ENCODE peak calls at places on chromosomes 2 and 18, in six cellular contexts. Y is GM13976, S is foreskin fibroblast, D is astrocyte of the spinal cord, C is bronchial epithelial cell, O is activated B cell treated with CpG ODN at 0.5 μM for 24 hours. A is an unnamed sample.

GRCh38 chr2:128628996-128629395 is 310.3 kb upstream of the HS6ST1 start:
- DNase-seq in Y (no peak), S (no peak), D (no peak), C (no peak), O (no peak), A (no peak)

GRCh38 chr2:164496881-164497280 is 124.4 kb downstream of the GRB14 start:
- DNase-seq in Y (no peak), S (no peak), D (no peak), C (no peak), O (no peak), A (no peak)

GRCh38 chr2:54787760-54788366 is 64.4 kb downstream of the EML6 start:
- DNase-seq in Y (no peak), S (no peak), D (no peak), C (no peak), O (peak), A (no peak)

GRCh38 chr2:7593286-7593685 is 676.1 kb downstream of the RNF144A start:
- DNase-seq in Y (no peak), S (no peak), D (no peak), C (no peak), O (no peak), A (no peak)

GRCh38 chr2:181836583-181836982 is 54.9 kb upstream of the ITPRID2 start:
- DNase-seq in Y (no peak), S (no peak), D (no peak), C (no peak), O (no peak), A (no peak)

GRCh38 chr18:71371951-71372605 is 1083.2 kb downstream of the SOCS6 start:
- DNase-seq in Y (no peak), S (no peak), D (no peak), C (no peak), O (no peak), A (no peak)

GRCh38 chr18:62788891-62789290 is 73.5 kb downstream of the PHLPP1 start:
- DNase-seq in Y (no peak), S (no peak), D (peak), C (no peak), O (no peak), A (no peak)

GRCh38 chr2:218010116-218010837 is 7.5 kb upstream of the TNS1 start:
- DNase-seq in Y (peak), S (peak), D (no peak), C (no peak), O (no peak), A (no peak)

GRCh38 chr2:72139871-72140620 is 7.6 kb downstream of the CYP26B1 start:
- DNase-seq in Y (no peak), S (no peak), D (no peak), C (no peak), O (no peak), A (no peak)

GRCh38 chr2:233351423-233351822 is 2.9 kb upstream of the DGKD start:
- DNase-seq in Y (no peak), S (no peak), D (peak), C (no peak), O (no peak), A (no peak)

GRCh38 chr18:36672437-36673344 is 156.1 kb downstream of the TPGS2 start:
- DNase-seq in Y (no peak), S (peak), D (peak), C (peak), O (no peak), A (no peak)

GRCh38 chr2:53234548-53234903 is 533.1 kb upstream of the CHAC2 start:
- DNase-seq in Y (no peak), S (peak), D (peak), C (peak), O (no peak), A (no peak)

GRCh38 chr2:136653836-136654235 is 111.5 kb upstream of the THSD7B start:
- DNase-seq in Y (no peak), S (no peak), D (no peak), C (no peak), O (no peak), A (no peak)

GRCh38 chr2:6940820-6941219 is 23.6 kb downstream of the RNF144A start:
- DNase-seq in Y (no peak), S (no peak), D (no peak), C (no peak), O (no peak), A (no peak)

GRCh38 chr2:69437751-69438154 is 518 bp upstream of the NFU1 start:
- DNase-seq in Y (no peak), S (no peak), D (no peak), C (peak), O (no peak), A (no peak)

GRCh38 chr2:234949762-234950434 is 1.9 kb upstream of the SH3BP4 start:
- DNase-seq in Y (no peak), S (peak), D (peak), C (peak), O (no peak), A (no peak)

GRCh38 chr2:64654063-64654811 is 524 bp upstream of the SERTAD2 start:
- DNase-seq in Y (no peak), S (peak), D (peak), C (peak), O (no peak), A (no peak)

GRCh38 chr2:127932199-127932877 is 46.6 kb upstream of the AMMECR1L start:
- DNase-seq in Y (no peak), S (peak), D (peak), C (peak), O (no peak), A (no peak)

GRCh38 chr2:239159476-239159911 is 241.3 kb downstream of the HDAC4 start:
- DNase-seq in Y (no peak), S (no peak), D (no peak), C (no peak), O (no peak), A (no peak)

GRCh38 chr18:62379051-62379450 is 53.9 kb downstream of the TNFRSF11A start:
- DNase-seq in Y (no peak), S (no peak), D (no peak), C (peak), O (no peak), A (no peak)

DNA sequence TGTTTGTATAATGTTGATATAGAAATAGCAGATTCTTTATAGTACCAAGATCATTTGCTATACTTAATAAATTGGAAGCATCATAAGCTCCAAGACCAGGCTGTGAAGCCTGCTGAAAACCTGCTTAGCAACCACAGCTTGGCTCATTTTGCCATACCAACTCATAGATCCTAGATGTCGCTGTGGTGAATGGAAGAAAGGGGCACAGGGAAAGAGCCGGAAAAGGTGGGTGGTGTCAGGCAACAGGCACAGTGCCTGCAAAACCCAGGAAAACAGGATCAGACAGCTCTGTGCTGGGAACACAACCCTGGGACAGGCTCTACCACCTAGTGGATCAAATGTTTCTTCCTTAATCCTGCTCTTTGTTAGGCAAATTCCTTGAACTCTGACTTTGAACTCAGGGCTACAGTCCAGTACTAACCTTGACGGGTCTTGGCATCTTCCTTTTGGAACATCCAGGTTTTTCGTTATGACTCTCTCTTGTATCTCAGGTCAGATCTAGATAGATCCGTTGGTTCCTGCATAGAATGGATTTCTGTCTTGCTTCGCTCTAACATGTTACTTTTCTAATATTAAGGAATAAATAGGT is 31.6 kb downstream of the TWSG1 start:
- DNase-seq in Y (no peak), S (peak), D (peak), C (peak), O (no peak), A (no peak)
- TF ChIP-seq CTCF in Y (no peak), S (peak), D (peak), C (peak), O (no peak), A (no peak)

DNA sequence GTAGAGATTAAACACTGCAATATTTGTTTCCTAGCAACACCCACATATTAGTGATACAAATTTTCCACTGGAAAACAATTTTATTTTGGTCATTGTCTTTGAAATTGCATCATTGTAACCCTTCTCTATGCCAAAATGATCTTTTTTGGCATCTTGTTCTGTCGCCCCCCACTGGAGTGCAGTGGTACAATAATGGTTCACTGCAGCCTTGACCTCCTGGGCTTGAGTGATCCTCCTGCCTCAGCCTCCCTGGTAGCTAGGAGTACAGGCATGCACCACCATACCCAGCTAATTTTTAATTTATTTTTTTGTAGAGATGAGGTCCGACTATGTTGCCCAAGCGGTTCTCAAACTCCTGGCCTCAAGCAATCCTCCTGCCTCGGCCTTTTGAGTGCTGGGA is 117.4 kb downstream of the PIK3C3 start:
- DNase-seq in Y (no peak), S (no peak), D (no peak), C (no peak), O (no peak), A (no peak)
- TF ChIP-seq CTCF in Y (no peak), S (no peak), D (no peak), C (no peak), O (no peak), A (peak)

GRCh38 chr2:37637122-37637875 is 34.1 kb downstream of the CDC42EP3 start:
- DNase-seq in Y (no peak), S (peak), D (no peak), C (no peak), O (no peak), A (no peak)
- TF ChIP-seq CTCF in Y (no peak), S (peak), D (no peak), C (no peak), O (no peak), A (no peak)

GRCh38 chr18:43420950-43421349 is 143.7 kb upstream of the SYT4 start:
- DNase-seq in Y (no peak), S (no peak), D (no peak), C (no peak), O (no peak), A (no peak)
- TF ChIP-seq CTCF in Y (no peak), S (no peak), D (peak), C (peak), O (no peak), A (peak)

DNA sequence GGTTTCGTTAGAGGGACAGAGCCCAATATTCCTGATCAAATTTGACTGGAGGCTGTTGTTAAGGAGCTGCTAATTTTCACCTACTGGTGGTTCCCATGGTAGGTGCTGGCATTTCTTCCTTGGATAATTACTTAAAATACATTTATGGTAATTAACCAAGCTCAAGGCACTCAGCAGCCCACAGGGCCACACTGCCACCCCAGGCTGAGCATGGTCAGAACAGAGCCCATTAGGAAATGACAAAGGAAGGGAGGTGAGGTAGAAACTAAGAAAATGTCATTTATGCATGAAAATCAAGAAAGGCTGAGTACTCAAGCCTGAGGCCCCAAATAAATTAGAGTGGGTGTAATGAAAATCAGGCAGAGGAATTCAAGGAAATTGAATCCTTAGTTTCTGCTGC is 510.2 kb upstream of the GYPC start:
- DNase-seq in Y (no peak), S (no peak), D (no peak), C (no peak), O (no peak), A (no peak)
- TF ChIP-seq CTCF in Y (no peak), S (no peak), D (no peak), C (no peak), O (no peak), A (no peak)

GRCh38 chr18:30889582-30890301 is 152.8 kb downstream of the DSC3 start:
- DNase-seq in Y (peak), S (no peak), D (peak), C (peak), O (no peak), A (no peak)
- TF ChIP-seq CTCF in Y (peak), S (no peak), D (peak), C (peak), O (no peak), A (no peak)

DNA sequence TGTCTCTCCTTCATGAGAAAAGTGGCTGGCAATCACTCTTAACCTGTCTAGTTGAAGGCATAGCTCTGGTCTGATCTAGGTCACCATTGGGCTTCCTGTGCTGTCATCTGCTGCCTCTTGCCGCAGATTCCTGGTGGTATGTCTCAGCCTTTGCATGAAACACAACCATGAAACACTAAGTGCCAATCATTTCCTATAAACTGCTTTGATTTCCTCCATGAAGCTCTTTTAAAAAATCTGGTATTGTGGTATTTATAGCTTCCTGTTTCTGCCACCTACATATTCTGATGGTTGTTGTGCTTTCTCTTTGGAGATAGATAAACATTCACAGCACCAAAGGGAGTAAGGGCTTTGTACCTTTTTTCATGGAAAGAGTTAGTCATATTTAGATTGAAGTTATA is 120.0 kb upstream of the EPC2 start:
- DNase-seq in Y (no peak), S (no peak), D (no peak), C (peak), O (no peak), A (no peak)
- TF ChIP-seq CTCF in Y (no peak), S (no peak), D (no peak), C (no peak), O (no peak), A (no peak)